ENCODE peak calls at places on chromosomes 13 and 19, in nine cellular contexts. D is AG09309; H is AG04450; K is AG20443; M is stimulated activated CD4-positive, alpha-beta T cell treated with anti-CD3 and anti-CD28 coated beads, Interleukin-2, amount 100 ng/mL, for 48 hours; T is stimulated activated CD8-positive, alpha-beta memory T cell treated with anti-CD3 and anti-CD28 coated beads, Interleukin-15, amount 100 ng/mL, for 24 hours; W is uterus; A is CD8-positive, alpha-beta T cell; B is upper lobe of right lung. O is an unnamed sample.

GRCh38 chr19:57888494-57889231 is at the start of gene ZNF814:
- DNase-seq in K (peak), A (peak), B (peak), T (peak), W (peak), M (peak), H (peak), D (peak), O (no peak)

GRCh38 chr19:53112286-53112685 is 9.1 kb upstream of the ZNF160 start:
- DNase-seq in M (no peak), B (no peak), W (no peak), H (no peak), T (no peak), A (no peak), K (no peak), D (no peak), O (no peak)

GRCh38 chr13:77386880-77387606 is 60.1 kb upstream of the MYCBP2 start:
- DNase-seq in H (no peak), K (peak), D (peak), B (no peak), W (no peak), M (no peak), A (no peak), T (no peak), O (peak)

GRCh38 chr19:48928164-48929005 is 5.1 kb upstream of the DHDH start:
- DNase-seq in K (no peak), T (no peak), D (no peak), H (no peak), W (no peak), A (no peak), M (no peak), B (peak), O (no peak)

GRCh38 chr19:19111138-19111835 is 27.0 kb downstream of the TMEM161A start:
- DNase-seq in A (no peak), D (no peak), T (no peak), W (no peak), K (peak), M (no peak), H (no peak), B (no peak), O (no peak)

GRCh38 chr13:97976551-97977375 is 23.3 kb downstream of the IPO5 start:
- DNase-seq in K (peak), B (peak), D (no peak), H (no peak), M (peak), W (no peak), A (peak), T (no peak), O (no peak)

GRCh38 chr19:19022380-19022961 is 10.8 kb downstream of the SUGP2 start:
- DNase-seq in B (no peak), D (no peak), T (no peak), A (no peak), H (no peak), K (no peak), W (no peak), M (no peak), O (no peak)

GRCh38 chr13:98761126-98761978 is 8.9 kb upstream of the SLC15A1 start:
- DNase-seq in T (no peak), K (peak), A (no peak), B (no peak), M (no peak), D (peak), H (peak), W (no peak), O (no peak)

GRCh38 chr13:58619396-58620113 is 988.0 kb downstream of the PCDH17 start:
- DNase-seq in M (no peak), H (no peak), T (no peak), W (no peak), K (no peak), B (no peak), A (no peak), D (no peak), O (no peak)

GRCh38 chr13:113851826-113852535 is 11.9 kb downstream of the GAS6 start:
- DNase-seq in W (peak), T (no peak), B (no peak), K (no peak), A (no peak), H (no peak), M (no peak), D (no peak), O (no peak)

GRCh38 chr13:90105881-90106496 is 1241.5 kb upstream of the MIR17HG start:
- DNase-seq in M (no peak), H (no peak), B (no peak), K (peak), T (no peak), D (no peak), W (no peak), A (no peak), O (no peak)

O was measured in SJSA1.